ENCODE peak calls at places on chromosomes 2 and 18, in six cellular contexts. M is neural progenitor cell, L is fibroblast of lung, W is endothelial cell of umbilical vein, X is mammary epithelial cell, Z is SK-N-SH. J is an unnamed sample.

GRCh38 chr2:166451451-166451850 is 42.6 kb downstream of the SCN7A start:
- DNase-seq in Z (no peak), L (peak), M (no peak), W (no peak), X (no peak), J (no peak)

GRCh38 chr2:187842978-187843847 is 289.0 kb upstream of the TFPI start:
- DNase-seq in W (peak), Z (peak), L (peak), M (peak), X (peak), J (no peak)

GRCh38 chr18:28905509-28905908 is 728.6 kb upstream of the CDH2 start:
- DNase-seq in Z (no peak), M (no peak), W (peak), X (peak), L (peak), J (no peak)

GRCh38 chr2:160581035-160581434 is 87.4 kb upstream of the RBMS1 start:
- DNase-seq in M (no peak), L (peak), W (no peak), X (peak), Z (no peak), J (no peak)

GRCh38 chr18:79588636-79589481 is 90.7 kb upstream of the CTDP1 start:
- DNase-seq in L (peak), Z (no peak), W (peak), M (peak), X (no peak), J (peak)

GRCh38 chr2:191560594-191560993 is 117.3 kb upstream of the NABP1 start:
- DNase-seq in W (no peak), Z (no peak), X (no peak), L (no peak), M (no peak), J (no peak)

GRCh38 chr2:207256476-207257207 is 90.9 kb upstream of the KLF7 start:
- DNase-seq in L (peak), M (no peak), Z (peak), X (no peak), W (no peak), J (no peak)

GRCh38 chr2:46914578-46915230 is 902 bp downstream of the MCFD2 start:
- DNase-seq in X (peak), W (peak), M (no peak), Z (peak), L (no peak), J (no peak)

GRCh38 chr18:49813071-49813320 is 337 bp downstream of the ACAA2 start:
- DNase-seq in X (peak), L (peak), M (peak), W (peak), Z (no peak), J (peak)

GRCh38 chr18:62329676-62330454 is 4.8 kb downstream of the TNFRSF11A start:
- DNase-seq in W (peak), M (no peak), Z (no peak), L (peak), X (no peak), J (peak)

GRCh38 chr2:101612019-101612418 is 85.5 kb upstream of the MAP4K4 start:
- DNase-seq in Z (no peak), M (no peak), X (no peak), L (no peak), W (no peak), J (no peak)

GRCh38 chr18:12056034-12056883 is 37.4 kb upstream of the ANKRD62 start:
- DNase-seq in X (no peak), M (no peak), Z (no peak), W (no peak), L (no peak), J (no peak)

GRCh38 chr18:12059334-12060181 is 34.1 kb upstream of the ANKRD62 start:
- DNase-seq in W (no peak), X (no peak), L (no peak), Z (peak), M (no peak), J (no peak)

GRCh38 chr18:12056884-12057402 is 36.7 kb upstream of the ANKRD62 start:
- DNase-seq in X (no peak), M (no peak), L (no peak), Z (no peak), W (no peak), J (no peak)

GRCh38 chr18:12060182-12060870 is 33.3 kb upstream of the ANKRD62 start:
- DNase-seq in W (no peak), L (no peak), X (no peak), Z (peak), M (no peak), J (no peak)

DNA sequence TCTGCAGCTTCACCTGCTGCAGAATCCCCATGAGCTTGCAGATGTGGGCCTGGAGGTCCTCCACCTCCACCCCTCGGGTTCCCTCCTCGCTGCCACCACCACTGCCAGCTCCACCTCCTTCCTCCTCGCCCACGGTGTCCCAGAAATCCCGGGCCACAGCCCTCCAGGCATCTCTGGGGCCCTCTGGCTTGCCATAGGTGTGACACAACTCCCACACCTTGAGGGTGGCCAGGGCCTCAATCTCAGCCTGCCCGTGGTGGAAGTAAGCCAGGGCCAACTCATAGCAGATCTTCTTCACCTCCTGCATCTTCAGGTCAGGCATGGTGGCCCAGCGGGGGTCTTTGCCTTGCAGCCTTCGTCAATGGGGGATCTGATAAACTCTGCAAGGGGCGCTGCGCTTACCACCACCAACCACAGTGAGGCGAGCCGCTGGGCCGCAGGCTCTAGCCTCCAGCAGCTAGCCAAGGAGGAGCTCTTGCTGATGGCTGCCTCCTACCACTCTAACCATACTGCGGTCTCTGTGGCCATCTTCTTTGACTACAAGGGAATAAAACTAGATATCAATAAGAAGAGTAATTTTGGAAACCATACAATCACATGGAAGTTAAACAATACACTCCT is 36.1 kb upstream of the ANKRD62 start:
- DNase-seq in W (no peak), Z (no peak), X (no peak), L (no peak), M (no peak), J (no peak)
- TF ChIP-seq CTCF in W (no peak), Z (peak), X (no peak), L (no peak), M (peak), J (no peak)

GRCh38 chr2:151338115-151338514 is 19.3 kb upstream of the TNFAIP6 start:
- DNase-seq in W (peak), L (peak), X (no peak), Z (no peak), M (no peak), J (no peak)

GRCh38 chr2:151334082-151334815 is 23.1 kb upstream of the TNFAIP6 start:
- DNase-seq in W (peak), Z (peak), M (no peak), L (peak), X (peak), J (no peak)

GRCh38 chr2:151343073-151343472 is 14.3 kb upstream of the TNFAIP6 start:
- DNase-seq in Z (no peak), W (no peak), L (no peak), M (no peak), X (no peak), J (no peak)

GRCh38 chr2:151337643-151338042 is 19.7 kb upstream of the TNFAIP6 start:
- DNase-seq in M (no peak), X (no peak), W (no peak), Z (no peak), L (no peak), J (no peak)

GRCh38 chr2:151339168-151339567 is 18.2 kb upstream of the TNFAIP6 start:
- DNase-seq in L (no peak), X (no peak), M (peak), Z (no peak), W (peak), J (no peak)
- H3K9ac ChIP-seq in L (no peak), X (no peak), M (no peak), Z (no peak), W (no peak), J (no peak)

DNA sequence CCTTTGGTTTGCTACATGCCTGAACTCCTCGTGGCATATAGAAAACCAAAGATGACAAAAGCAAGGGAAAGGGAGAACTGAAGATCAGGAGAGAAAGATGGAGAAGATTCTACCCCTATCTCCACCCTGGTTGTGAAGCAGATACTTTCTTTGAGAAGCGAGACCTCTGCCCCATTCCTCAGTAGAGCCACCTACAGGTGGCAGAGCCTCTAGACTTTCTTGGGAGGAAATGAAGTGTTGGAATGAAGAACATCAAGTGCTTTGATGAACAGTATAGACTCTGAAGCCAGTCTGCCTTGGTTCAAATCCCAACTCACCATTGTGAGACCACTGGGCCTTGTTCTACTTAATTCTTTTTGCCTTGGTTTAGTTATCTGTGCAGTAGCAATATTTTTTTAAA is 348.8 kb upstream of the ETAA1 start:
- DNase-seq in W (no peak), Z (no peak), L (no peak), X (no peak), M (no peak), J (no peak)
- TF ChIP-seq CTCF in W (no peak), Z (no peak), L (no peak), X (no peak), M (no peak), J (no peak)

GRCh38 chr2:217279571-217279970 is 419.7 kb upstream of the TNP1 start:
- DNase-seq in M (no peak), Z (no peak), L (peak), X (peak), W (peak), J (no peak)

GRCh38 chr2:217276433-217276832 is 416.6 kb upstream of the TNP1 start:
- DNase-seq in W (no peak), L (no peak), Z (no peak), X (no peak), M (no peak), J (no peak)

GRCh38 chr2:217277646-217278048 is 417.8 kb upstream of the TNP1 start:
- DNase-seq in L (peak), Z (no peak), M (no peak), X (peak), W (peak), J (no peak)

GRCh38 chr2:217282531-217282930 is 422.7 kb upstream of the TNP1 start:
- DNase-seq in M (no peak), Z (no peak), X (peak), W (no peak), L (peak), J (no peak)

DNA sequence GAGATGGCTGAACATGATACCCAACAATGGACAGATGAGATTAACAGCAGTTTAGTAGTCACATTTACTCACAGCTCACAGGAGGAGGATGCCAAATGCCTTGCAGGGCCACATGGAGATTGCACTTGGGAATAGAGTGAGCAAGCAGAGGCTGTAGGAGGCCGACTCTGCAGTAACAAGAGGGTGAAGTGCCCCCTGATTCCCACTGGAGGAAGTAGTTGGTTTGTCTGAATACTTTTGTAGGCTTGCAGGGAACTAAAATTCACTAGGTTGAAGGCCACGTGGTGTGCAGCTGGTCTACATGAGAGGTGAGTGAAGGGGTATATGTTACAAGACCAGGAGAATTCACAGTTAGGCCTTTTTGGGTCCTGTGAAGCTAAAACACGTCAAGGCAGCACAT is 419.3 kb upstream of the TNP1 start:
- DNase-seq in Z (no peak), W (no peak), M (no peak), X (no peak), L (peak), J (no peak)
- H3K9ac ChIP-seq in Z (no peak), W (no peak), M (no peak), X (no peak), L (no peak), J (no peak)

DNA sequence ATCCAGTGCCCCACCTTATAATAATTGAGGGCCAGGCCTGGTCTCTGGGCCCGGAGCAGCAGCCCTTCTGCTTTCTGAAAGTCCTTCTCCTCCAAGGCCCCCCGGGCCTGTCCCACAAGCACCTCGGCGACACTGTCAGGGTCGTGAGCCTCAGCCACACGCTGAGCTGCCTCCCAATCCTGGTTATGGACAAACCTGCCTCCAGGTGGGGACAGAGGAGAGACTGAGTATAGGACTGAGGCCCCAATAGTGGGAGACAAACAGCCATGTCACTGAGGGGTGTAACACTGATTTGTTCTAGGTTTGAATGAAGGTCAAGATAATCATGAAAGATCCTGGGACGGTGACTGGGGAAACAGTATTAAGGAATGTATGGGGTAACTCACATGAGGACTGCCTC is 11.8 kb downstream of the KRTCAP3 start:
- DNase-seq in X (no peak), M (no peak), L (no peak), W (no peak), Z (no peak), J (no peak)
- TF ChIP-seq CTCF in X (no peak), M (no peak), L (no peak), W (no peak), Z (no peak), J (no peak)

DNA sequence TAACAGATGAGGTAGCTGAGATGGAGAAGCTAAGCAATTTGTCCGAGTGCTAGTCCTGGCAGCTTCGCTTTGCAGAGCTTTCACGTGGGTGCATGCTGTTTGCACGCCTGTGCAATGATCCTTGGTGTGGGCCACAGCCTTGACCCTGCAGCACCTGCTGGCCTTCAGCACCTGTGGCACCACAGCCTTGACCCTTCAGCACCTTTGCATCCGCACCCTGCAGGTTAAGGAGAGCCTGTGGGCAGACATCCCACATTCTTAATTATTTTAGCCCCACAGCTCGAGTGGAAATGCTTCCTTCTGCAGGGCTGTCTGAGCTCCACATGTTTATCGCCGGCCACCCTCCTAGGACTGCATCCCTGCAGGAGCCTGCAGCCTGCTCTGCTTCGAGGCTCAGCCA is 19.3 kb downstream of the NCK2 start:
- DNase-seq in W (no peak), L (no peak), X (no peak), M (no peak), Z (no peak), J (no peak)
- H3K9ac ChIP-seq in W (no peak), L (no peak), X (no peak), M (no peak), Z (no peak), J (no peak)

DNA sequence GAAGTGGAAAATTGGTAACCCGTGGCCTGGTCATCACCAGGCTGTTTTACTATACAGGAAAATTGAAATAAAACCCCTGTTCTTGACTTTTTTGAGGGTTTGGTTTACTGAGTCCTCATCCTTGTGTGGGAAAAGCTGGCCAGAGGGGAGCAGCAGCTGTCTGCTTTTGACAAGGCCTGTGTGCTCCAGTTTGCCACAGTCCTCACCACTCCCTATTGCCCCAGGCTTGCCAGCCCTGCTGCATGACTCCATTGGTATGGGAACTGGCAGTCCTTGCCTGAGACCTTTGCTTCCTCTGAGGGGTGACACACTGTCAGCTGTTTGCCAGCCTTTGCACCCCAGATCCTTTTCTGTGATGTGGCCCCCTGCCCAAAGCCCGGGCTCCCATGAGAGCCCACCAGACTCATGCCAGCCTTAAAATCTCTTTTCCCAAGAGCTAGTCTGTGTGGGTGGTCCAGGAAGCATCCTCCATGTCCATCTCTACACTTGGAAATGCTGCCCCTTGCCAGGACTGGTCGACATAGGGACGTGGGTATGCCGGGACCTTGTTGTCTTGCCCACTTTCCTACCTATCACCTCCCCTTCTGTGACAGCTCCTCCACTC is 39.0 kb downstream of the GLI2 start:
- DNase-seq in W (no peak), Z (no peak), X (no peak), L (no peak), M (no peak), J (no peak)
- TF ChIP-seq CTCF in W (no peak), Z (no peak), X (no peak), L (no peak), M (no peak), J (no peak)